ENCODE peak calls at places on chromosome 16, in six cellular contexts. One of them, this sample, is unnamed.

GRCh38 chr16:74942977-74943918 is 41.7 kb downstream of the WDR59 start:
- DNase-seq in H9: no peak
- DNase-seq in IMR-90: no peak
- DNase-seq in neuronal stem cell: no peak
- DNase-seq in H1: no peak
- DNase-seq in trophoblast cell: no peak
- DNase-seq in this sample: no peak

GRCh38 chr16:72203401-72203800 is 31.4 kb upstream of the PMFBP1 start:
- DNase-seq in H9: no peak
- DNase-seq in IMR-90: peak
- DNase-seq in neuronal stem cell: no peak
- DNase-seq in H1: no peak
- DNase-seq in trophoblast cell: peak
- DNase-seq in this sample: peak

GRCh38 chr16:20740007-20740883 is 1.4 kb downstream of the THUMPD1 start:
- DNase-seq in H9: no peak
- DNase-seq in IMR-90: no peak
- DNase-seq in neuronal stem cell: no peak
- DNase-seq in H1: no peak
- DNase-seq in trophoblast cell: no peak
- DNase-seq in this sample: peak

GRCh38 chr16:55562936-55563335 is 3.5 kb upstream of the CAPNS2 start:
- DNase-seq in H9: no peak
- DNase-seq in IMR-90: peak
- DNase-seq in neuronal stem cell: no peak
- DNase-seq in H1: no peak
- DNase-seq in trophoblast cell: no peak
- DNase-seq in this sample: no peak

GRCh38 chr16:24775455-24775854 is 46.0 kb downstream of the TNRC6A start:
- DNase-seq in H9: no peak
- DNase-seq in IMR-90: peak
- DNase-seq in neuronal stem cell: no peak
- DNase-seq in H1: no peak
- DNase-seq in trophoblast cell: no peak
- DNase-seq in this sample: peak

GRCh38 chr16:782766-783403 is 5.3 kb downstream of the RPUSD1 start:
- DNase-seq in H9: no peak
- DNase-seq in IMR-90: no peak
- DNase-seq in neuronal stem cell: no peak
- DNase-seq in H1: no peak
- DNase-seq in trophoblast cell: no peak
- DNase-seq in this sample: no peak

GRCh38 chr16:20867585-20867984 is 32.6 kb downstream of the DCUN1D3 start:
- DNase-seq in H9: no peak
- DNase-seq in IMR-90: peak
- DNase-seq in neuronal stem cell: no peak
- DNase-seq in H1: no peak
- DNase-seq in trophoblast cell: no peak
- DNase-seq in this sample: no peak

GRCh38 chr16:4101421-4102275 is 14.6 kb downstream of the ADCY9 start:
- DNase-seq in H9: no peak
- DNase-seq in IMR-90: no peak
- DNase-seq in neuronal stem cell: no peak
- DNase-seq in H1: no peak
- DNase-seq in trophoblast cell: no peak
- DNase-seq in this sample: no peak

GRCh38 chr16:31129568-31130335 is 5.8 kb downstream of the PRSS8 start:
- DNase-seq in H9: no peak
- DNase-seq in IMR-90: no peak
- DNase-seq in neuronal stem cell: no peak
- DNase-seq in H1: no peak
- DNase-seq in trophoblast cell: peak
- DNase-seq in this sample: no peak

GRCh38 chr16:73213761-73214480 is 166.0 kb upstream of the ZFHX3 start:
- DNase-seq in H9: no peak
- DNase-seq in IMR-90: peak
- DNase-seq in neuronal stem cell: no peak
- DNase-seq in H1: no peak
- DNase-seq in trophoblast cell: no peak
- DNase-seq in this sample: no peak

GRCh38 chr16:56965149-56965938 is 3.6 kb downstream of the CETP start:
- DNase-seq in H9: no peak
- DNase-seq in IMR-90: peak
- DNase-seq in neuronal stem cell: no peak
- DNase-seq in H1: no peak
- DNase-seq in trophoblast cell: no peak
- DNase-seq in this sample: peak

GRCh38 chr16:68412061-68412460 is 36.2 kb downstream of the SMPD3 start:
- DNase-seq in H9: no peak
- DNase-seq in IMR-90: no peak
- DNase-seq in neuronal stem cell: no peak
- DNase-seq in H1: no peak
- DNase-seq in trophoblast cell: no peak
- DNase-seq in this sample: no peak

GRCh38 chr16:4059969-4060368 is 56.3 kb downstream of the ADCY9 start:
- DNase-seq in H9: no peak
- DNase-seq in IMR-90: no peak
- DNase-seq in neuronal stem cell: no peak
- DNase-seq in H1: no peak
- DNase-seq in trophoblast cell: no peak
- DNase-seq in this sample: no peak

GRCh38 chr16:59510008-59510424 is 775.9 kb upstream of the GOT2 start:
- DNase-seq in H9: no peak
- DNase-seq in IMR-90: no peak
- DNase-seq in neuronal stem cell: no peak
- DNase-seq in H1: no peak
- DNase-seq in trophoblast cell: no peak
- DNase-seq in this sample: no peak

GRCh38 chr16:48054881-48055601 is 100.8 kb downstream of the ABCC12 start:
- DNase-seq in H9: peak
- DNase-seq in IMR-90: peak
- DNase-seq in neuronal stem cell: peak
- DNase-seq in H1: no peak
- DNase-seq in trophoblast cell: peak
- DNase-seq in this sample: peak
- H2BK120ac ChIP-seq in H9: no peak
- H2BK120ac ChIP-seq in IMR-90: no peak
- H2BK120ac ChIP-seq in neuronal stem cell: no peak
- H2BK120ac ChIP-seq in H1: no peak
- H2BK120ac ChIP-seq in trophoblast cell: no peak
- H2BK120ac ChIP-seq in this sample: no peak

DNA sequence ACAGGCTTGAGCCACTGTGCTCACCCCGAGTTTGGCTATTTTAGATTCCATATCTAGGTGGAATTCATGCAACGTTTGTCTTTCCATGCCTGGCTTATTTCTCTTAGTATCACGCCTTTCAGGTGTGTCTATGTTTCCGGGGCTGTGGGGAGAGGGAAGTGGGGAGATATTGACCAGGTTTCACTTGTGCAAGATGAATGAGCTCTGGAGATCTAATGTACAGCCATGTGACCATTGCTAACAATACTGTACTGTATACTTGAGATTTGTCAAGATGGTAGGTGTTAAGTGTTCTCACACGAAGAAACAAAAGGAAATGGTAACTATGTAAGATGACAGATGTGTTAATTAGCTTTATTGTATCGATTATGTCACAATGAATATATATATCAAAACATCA is 199.6 kb downstream of the SHISA9 start:
- DNase-seq in H9: no peak
- DNase-seq in IMR-90: no peak
- DNase-seq in neuronal stem cell: no peak
- DNase-seq in H1: no peak
- DNase-seq in trophoblast cell: no peak
- DNase-seq in this sample: no peak
- H3K14ac ChIP-seq in H9: no peak
- H3K14ac ChIP-seq in IMR-90: no peak
- H3K14ac ChIP-seq in neuronal stem cell: no peak
- H3K14ac ChIP-seq in H1: no peak
- H3K14ac ChIP-seq in trophoblast cell: no peak
- H3K14ac ChIP-seq in this sample: no peak

GRCh38 chr16:77148121-77148520 is 42.9 kb upstream of the MON1B start:
- DNase-seq in H9: no peak
- DNase-seq in IMR-90: no peak
- DNase-seq in neuronal stem cell: no peak
- DNase-seq in H1: no peak
- DNase-seq in trophoblast cell: no peak
- DNase-seq in this sample: no peak
- H3K9ac ChIP-seq in H9: no peak
- H3K9ac ChIP-seq in IMR-90: no peak
- H3K9ac ChIP-seq in neuronal stem cell: no peak
- H3K9ac ChIP-seq in H1: no peak
- H3K9ac ChIP-seq in trophoblast cell: no peak
- H3K9ac ChIP-seq in this sample: no peak

GRCh38 chr16:81574168-81574567 is 129.6 kb downstream of the CMIP start:
- DNase-seq in H9: no peak
- DNase-seq in IMR-90: no peak
- DNase-seq in neuronal stem cell: no peak
- DNase-seq in H1: no peak
- DNase-seq in trophoblast cell: no peak
- DNase-seq in this sample: no peak
- H2BK120ac ChIP-seq in H9: no peak
- H2BK120ac ChIP-seq in IMR-90: no peak
- H2BK120ac ChIP-seq in neuronal stem cell: no peak
- H2BK120ac ChIP-seq in H1: no peak
- H2BK120ac ChIP-seq in trophoblast cell: no peak
- H2BK120ac ChIP-seq in this sample: no peak